ENCODE peak calls at places on chromosomes 4 and X, in nine cellular contexts. G, V, F, O, N, E, J, H and A are unnamed samples.

GRCh38 chrX:74492720-74493201 is 71.5 kb downstream of the SLC16A2 start:
- DNase-seq in G (peak), V (no peak), F (no peak), O (no peak), N (no peak), E (peak), J (no peak), H (no peak), A (no peak)

GRCh38 chr4:54541426-54542118 is 116.2 kb upstream of the KIT start:
- DNase-seq in G (no peak), V (peak), F (no peak), O (peak), N (no peak), E (no peak), J (no peak), H (no peak), A (peak)

GRCh38 chrX:153564047-153564606 is 34.8 kb downstream of the CCNQ start:
- DNase-seq in G (no peak), V (no peak), F (no peak), O (peak), N (no peak), E (peak), J (peak), H (no peak), A (no peak)

GRCh38 chr4:8547912-8548730 is 32.1 kb upstream of the GPR78 start:
- DNase-seq in G (no peak), V (no peak), F (no peak), O (no peak), N (no peak), E (no peak), J (no peak), H (peak), A (no peak)

GRCh38 chrX:153984351-153985178 is 12.0 kb downstream of the TMEM187 start:
- DNase-seq in G (peak), V (no peak), F (no peak), O (no peak), N (no peak), E (no peak), J (peak), H (no peak), A (no peak)

GRCh38 chrX:40145670-40146470 is 48.1 kb upstream of the BCOR start:
- DNase-seq in G (peak), V (no peak), F (no peak), O (no peak), N (no peak), E (no peak), J (no peak), H (no peak), A (no peak)

GRCh38 chrX:123884809-123885408 is 25.1 kb downstream of the XIAP start:
- DNase-seq in G (peak), V (peak), F (no peak), O (peak), N (peak), E (peak), J (peak), H (no peak), A (peak)

GRCh38 chr4:168917150-168917779 is 92.8 kb downstream of the CBR4 start:
- DNase-seq in G (no peak), V (peak), F (peak), O (peak), N (peak), E (peak), J (no peak), H (no peak), A (peak)

GRCh38 chrX:1205681-1206611 is 6.5 kb downstream of the CRLF2 start:
- DNase-seq in G (no peak), V (peak), F (peak), O (peak), N (peak), E (peak), J (peak), H (peak), A (peak)

GRCh38 chrX:54439967-54440871 is at the start of gene TSR2:
- DNase-seq in G (peak), V (peak), F (peak), O (peak), N (peak), E (peak), J (peak), H (peak), A (peak)

GRCh38 chrX:12410523-12410922 is 272.2 kb downstream of the FRMPD4 start:
- DNase-seq in G (no peak), V (no peak), F (no peak), O (no peak), N (no peak), E (no peak), J (no peak), H (no peak), A (no peak)

GRCh38 chrX:150365953-150366911 is 3.1 kb downstream of the MAMLD1 start:
- DNase-seq in G (peak), V (peak), F (no peak), O (peak), N (peak), E (peak), J (peak), H (peak), A (peak)
- TF ChIP-seq CTCF in G (peak), V (peak), F (no peak), O (peak), N (no peak), E (peak), J (peak), H (no peak), A (peak)

DNA sequence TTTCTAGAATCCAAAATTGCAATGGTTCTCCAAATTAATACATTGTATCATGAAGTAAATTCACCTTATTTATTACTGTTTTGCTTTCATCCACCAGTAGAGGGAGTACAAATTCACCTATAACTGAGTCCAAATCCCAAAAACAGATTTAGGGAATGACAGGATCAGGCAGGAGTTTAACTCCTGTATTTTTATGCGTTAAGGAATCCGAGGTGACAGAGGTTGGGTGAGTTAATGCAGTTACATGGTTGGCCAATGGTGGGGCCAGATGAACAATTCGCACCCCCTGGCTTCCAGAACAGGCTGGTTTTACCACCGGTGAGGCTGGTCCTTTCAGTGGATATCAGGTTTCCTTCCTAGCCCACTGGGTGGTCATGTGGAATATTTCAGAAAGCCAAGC is 82.4 kb downstream of the MTNR1A start:
- DNase-seq in G (no peak), V (peak), F (peak), O (peak), N (no peak), E (peak), J (no peak), H (no peak), A (no peak)
- TF ChIP-seq CTCF in G (peak), V (peak), F (peak), O (peak), N (peak), E (peak), J (peak), H (peak), A (peak)

GRCh38 chrX:104253567-104254441 is 929 bp downstream of the ESX1 start:
- DNase-seq in G (no peak), V (no peak), F (no peak), O (no peak), N (no peak), E (no peak), J (no peak), H (no peak), A (no peak)
- TF ChIP-seq CTCF in G (no peak), V (no peak), F (no peak), O (no peak), N (no peak), E (no peak), J (no peak), H (no peak), A (peak)

GRCh38 chr4:42995343-42995944 is 102.9 kb downstream of the GRXCR1 start:
- DNase-seq in G (no peak), V (peak), F (no peak), O (peak), N (no peak), E (peak), J (no peak), H (no peak), A (no peak)
- TF ChIP-seq CTCF in G (peak), V (peak), F (peak), O (peak), N (no peak), E (peak), J (peak), H (peak), A (peak)

GRCh38 chr4:41538017-41538733 is at the start of gene LIMCH1:
- DNase-seq in G (no peak), V (peak), F (no peak), O (peak), N (peak), E (no peak), J (peak), H (no peak), A (no peak)
- TF ChIP-seq CTCF in G (no peak), V (no peak), F (no peak), O (no peak), N (no peak), E (no peak), J (no peak), H (no peak), A (no peak)

GRCh38 chr4:3766791-3767561 is 791 bp downstream of the ADRA2C start:
- DNase-seq in G (no peak), V (no peak), F (no peak), O (no peak), N (no peak), E (peak), J (no peak), H (no peak), A (no peak)
- TF ChIP-seq CTCF in G (no peak), V (no peak), F (no peak), O (no peak), N (no peak), E (no peak), J (no peak), H (no peak), A (peak)

DNA sequence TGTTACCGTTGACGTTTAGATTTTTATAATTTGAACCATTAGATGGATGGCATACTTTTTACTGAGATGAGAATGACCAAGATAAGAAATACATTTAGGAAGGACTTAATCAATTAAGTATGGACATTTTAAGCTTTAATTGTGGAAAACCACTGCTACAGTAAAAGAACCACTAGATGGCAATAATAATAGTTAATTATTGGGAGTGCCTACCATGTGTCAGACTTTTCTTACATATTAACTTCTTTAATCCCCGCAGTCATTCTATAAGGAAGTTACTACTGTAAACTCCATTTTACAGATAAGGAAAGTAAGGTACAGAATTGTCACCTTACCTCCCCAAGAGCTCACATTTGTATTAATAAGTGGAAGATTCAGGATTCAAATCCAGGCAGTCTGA is 48.5 kb upstream of the MYOZ2 start:
- DNase-seq in G (no peak), V (no peak), F (no peak), O (peak), N (no peak), E (peak), J (no peak), H (no peak), A (no peak)
- TF ChIP-seq CTCF in G (no peak), V (peak), F (peak), O (peak), N (peak), E (peak), J (peak), H (no peak), A (peak)

DNA sequence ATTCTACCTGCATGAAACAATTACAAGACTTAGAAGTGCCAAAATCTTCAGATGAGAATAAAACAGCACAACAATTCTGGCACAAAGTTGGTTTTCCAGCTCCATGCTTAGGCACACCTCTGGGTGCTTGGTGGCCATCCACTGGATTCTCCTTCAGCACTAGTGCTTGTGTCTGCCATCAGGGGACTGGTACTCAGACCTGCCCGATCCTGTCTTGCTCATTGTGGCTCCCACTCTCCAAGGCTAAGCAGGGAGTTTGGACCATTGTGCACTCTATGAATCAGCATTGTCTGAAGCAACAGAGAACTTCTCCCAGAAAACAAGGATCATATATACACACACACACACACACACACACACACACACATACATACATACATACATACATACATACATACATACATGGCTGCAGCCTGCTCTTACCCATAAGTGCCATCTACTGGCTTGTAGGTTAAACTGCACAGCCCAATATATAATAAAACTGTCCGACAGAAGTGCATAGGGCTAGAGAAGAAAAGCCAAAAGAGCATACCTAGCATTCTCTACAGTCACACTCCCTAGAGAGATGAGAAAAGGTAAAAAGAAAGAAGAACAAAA is 345.3 kb upstream of the LCORL start:
- DNase-seq in G (peak), V (peak), F (no peak), O (peak), N (no peak), E (peak), J (peak), H (no peak), A (peak)
- TF ChIP-seq CTCF in G (peak), V (peak), F (peak), O (peak), N (peak), E (peak), J (peak), H (no peak), A (peak)

GRCh38 chr4:102578819-102579218 is 77.7 kb downstream of the NFKB1 start:
- DNase-seq in G (no peak), V (no peak), F (no peak), O (peak), N (no peak), E (no peak), J (no peak), H (no peak), A (no peak)
- TF ChIP-seq CTCF in G (peak), V (peak), F (peak), O (no peak), N (no peak), E (no peak), J (no peak), H (no peak), A (peak)

GRCh38 chr4:137283737-137284136 is 248.6 kb downstream of the PCDH18 start:
- DNase-seq in G (no peak), V (peak), F (no peak), O (peak), N (no peak), E (peak), J (no peak), H (no peak), A (no peak)

GRCh38 chr4:137274404-137274803 is 257.9 kb downstream of the PCDH18 start:
- DNase-seq in G (no peak), V (no peak), F (no peak), O (peak), N (no peak), E (peak), J (no peak), H (no peak), A (peak)

DNA sequence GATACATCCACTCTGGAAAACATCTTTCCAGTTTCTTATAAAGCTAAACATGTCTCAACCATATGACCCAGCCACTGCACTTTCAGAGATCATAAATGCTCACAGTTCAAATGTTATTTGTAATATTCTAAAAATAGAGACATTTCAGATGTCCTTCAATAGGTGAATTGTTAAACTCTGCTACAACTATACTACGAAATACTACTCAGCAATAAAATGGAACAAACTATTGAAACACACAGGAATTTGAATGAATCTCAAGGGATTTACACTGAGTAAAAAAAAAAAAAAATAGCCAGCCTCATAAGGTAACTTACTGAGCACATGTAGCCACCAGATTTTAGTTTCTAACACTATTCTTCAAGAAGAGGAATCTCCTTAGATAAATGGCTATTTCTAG is 253.9 kb downstream of the PCDH18 start:
- DNase-seq in G (no peak), V (no peak), F (no peak), O (no peak), N (no peak), E (peak), J (no peak), H (no peak), A (no peak)
- TF ChIP-seq CTCF in G (no peak), V (no peak), F (no peak), O (no peak), N (no peak), E (no peak), J (no peak), H (no peak), A (no peak)